ENCODE peak calls at places on chromosomes 13 and 19, in seven cellular contexts. A is hepatocyte, B is cardiac fibroblast, D is fibroblast of mammary gland, G is choroid plexus epithelial cell, T is astrocyte of the spinal cord, Z is ascending aorta. L is an unnamed sample.
A peak's percentile ranks its signal among the peaks of the same experiment; 100 is the strongest.

GRCh38 chr19:48636859-48637448 is at the start of gene DBP:
- DNase-seq in T (no peak), D (no peak), B (no peak), G (no peak), A (peak; percentile 67), Z (peak; percentile 81), L (no peak)

GRCh38 chr19:3095375-3096191 is 1.4 kb downstream of the GNA11 start:
- DNase-seq in Z (no peak), B (no peak), A (peak; percentile 64), G (no peak), D (no peak), T (no peak), L (no peak)

GRCh38 chr13:98576215-98576945 is 527 bp downstream of the STK24 start:
- DNase-seq in G (no peak), A (peak; percentile 72), T (no peak), D (no peak), Z (peak; percentile 71), B (peak; percentile 34), L (no peak)

GRCh38 chr19:3365093-3365446 is 1.3 kb upstream of the NFIC start:
- DNase-seq in T (no peak), B (no peak), A (no peak), D (no peak), G (no peak), Z (no peak), L (no peak)

GRCh38 chr19:17755977-17756670 is 4.8 kb downstream of the FCHO1 start:
- DNase-seq in G (peak; percentile 80), Z (no peak), D (peak; percentile 32), B (peak; percentile 47), A (peak; percentile 49), T (peak; percentile 39), L (no peak)

GRCh38 chr19:29771708-29772415 is 39.9 kb upstream of the CCNE1 start:
- DNase-seq in A (peak; percentile 85), B (peak; percentile 57), D (peak; percentile 48), G (peak; percentile 65), T (peak; percentile 22), Z (no peak), L (no peak)

GRCh38 chr13:29991343-29991742 is 140.9 kb upstream of the UBL3 start:
- DNase-seq in G (peak; percentile 28), D (peak; percentile 95), T (peak; percentile 92), Z (no peak), A (no peak), B (peak; percentile 76), L (peak; percentile 91)

GRCh38 chr13:103188688-103189326 is 122.6 kb upstream of the SLC10A2 start:
- DNase-seq in T (peak; percentile 64), A (peak; percentile 47), G (peak; percentile 64), Z (no peak), B (peak; percentile 47), D (peak; percentile 23), L (peak; percentile 44)

GRCh38 chr19:7595466-7596133 is at the start of gene CAMSAP3:
- DNase-seq in A (peak; percentile 91), D (peak; percentile 14), G (no peak), Z (no peak), T (no peak), B (no peak), L (no peak)

GRCh38 chr19:14048439-14049153 is 13.3 kb downstream of the PALM3 start:
- DNase-seq in Z (no peak), D (peak; percentile 24), B (peak; percentile 46), T (no peak), A (peak; percentile 62), G (peak; percentile 31), L (no peak)

GRCh38 chr19:52936151-52936957 is 13.1 kb upstream of the ZNF888 start:
- DNase-seq in T (no peak), D (no peak), Z (no peak), A (peak; percentile 54), G (no peak), B (no peak), L (no peak)

GRCh38 chr19:31517466-31518180 is 168.4 kb upstream of the TSHZ3 start:
- DNase-seq in D (no peak), B (no peak), Z (no peak), G (no peak), T (no peak), A (no peak), L (no peak)

GRCh38 chr13:26053418-26053980 is 1.7 kb upstream of the SHISA2 start:
- DNase-seq in T (no peak), D (no peak), G (no peak), Z (no peak), B (no peak), A (no peak), L (no peak)

GRCh38 chr13:26052136-26052736 is 420 bp upstream of the SHISA2 start:
- DNase-seq in Z (no peak), T (no peak), A (no peak), B (no peak), D (no peak), G (no peak), L (no peak)

GRCh38 chr13:26051231-26052135 is at the start of gene SHISA2:
- DNase-seq in D (peak; percentile 17), T (peak; percentile 78), B (peak; percentile 56), G (peak; percentile 79), A (peak; percentile 77), Z (no peak), L (peak; percentile 38)

GRCh38 chr13:26048745-26049144 is 3.1 kb downstream of the SHISA2 start:
- DNase-seq in A (no peak), G (peak; percentile 32), T (no peak), Z (no peak), D (no peak), B (no peak), L (no peak)

DNA sequence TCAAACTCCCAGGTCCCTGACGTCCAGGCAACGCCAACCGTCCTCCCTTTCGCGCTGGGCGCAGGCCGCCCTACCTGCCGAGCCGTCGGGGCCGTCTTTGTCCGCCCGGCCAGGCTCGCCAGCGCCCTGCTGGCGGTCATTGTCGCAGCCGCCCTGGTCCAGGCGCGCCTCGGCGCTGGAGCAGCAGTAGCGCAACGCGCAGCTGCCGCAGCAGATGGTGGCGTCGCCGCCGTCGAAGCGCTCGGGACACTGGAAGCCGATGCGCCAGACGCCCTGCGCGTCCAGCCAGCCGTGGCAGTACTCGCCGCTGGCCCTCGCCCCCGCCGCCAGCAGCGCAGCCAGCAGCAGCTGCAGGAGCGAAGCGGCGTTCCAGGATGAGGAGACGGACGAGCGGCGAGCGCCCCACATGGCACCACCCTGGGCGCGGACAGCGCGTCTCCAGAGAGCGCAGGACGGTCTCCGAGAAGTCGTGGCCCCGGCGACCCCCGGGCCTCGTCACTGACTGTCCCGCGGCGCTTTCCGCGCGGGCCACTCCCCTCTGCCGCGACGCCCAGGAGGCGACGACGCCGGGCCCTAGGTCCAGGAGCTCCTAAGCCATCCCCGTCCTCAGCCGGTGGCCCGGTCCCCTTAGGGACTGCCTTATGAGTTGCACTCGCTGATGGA is 1.1 kb downstream of the SHISA2 start:
- DNase-seq in A (peak; percentile 45), B (peak; percentile 26), Z (no peak), G (peak; percentile 47), T (peak; percentile 46), D (no peak), L (no peak)
- H3K4me3 ChIP-seq in A (peak overlapping the region; percentile 54), B (no peak overlapping the region), Z (peak overlapping the region; percentile 51), G (peak overlapping the region; percentile 60), T (peak overlapping the region; percentile 44), D (no peak overlapping the region), L (peak overlapping the region; percentile 59)

DNA sequence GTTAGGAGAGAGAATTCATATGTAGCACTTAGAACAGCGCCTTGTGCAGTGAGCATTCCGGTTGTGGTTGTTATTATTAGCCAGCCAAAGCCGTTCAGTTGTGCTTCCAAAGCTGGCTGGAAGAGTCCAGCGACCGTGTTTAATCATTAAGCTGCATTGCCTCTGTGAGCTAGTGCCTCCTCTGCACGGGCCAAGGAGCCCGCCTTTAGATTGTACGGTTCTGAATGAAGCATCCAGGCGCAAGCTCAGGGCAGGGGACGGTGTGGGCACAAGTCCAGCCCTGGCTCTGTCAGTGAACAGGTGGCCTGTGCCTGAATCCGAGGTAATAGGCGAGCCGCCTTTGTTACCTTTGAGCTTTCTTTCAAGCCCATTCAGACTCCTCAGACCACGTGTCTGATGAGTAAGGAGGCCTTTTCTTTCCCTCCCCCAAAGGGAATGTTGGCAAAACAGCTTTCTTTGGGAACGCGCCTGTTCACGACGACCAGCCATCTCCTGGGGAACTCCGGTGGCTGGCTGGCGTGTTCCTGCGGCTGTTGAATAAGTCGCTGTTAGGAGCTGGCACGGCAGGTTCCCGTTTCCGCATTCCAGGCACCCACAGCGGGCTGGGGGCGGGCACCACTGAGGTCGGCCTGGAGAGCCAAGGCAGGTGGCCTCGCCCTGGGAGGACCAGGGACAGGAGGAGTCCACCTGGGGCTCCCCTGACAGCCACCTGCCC is 25.1 kb downstream of the SIPA1L3 start:
- DNase-seq in D (peak; percentile 54), Z (peak; percentile 77), T (peak; percentile 78), G (peak; percentile 67), B (peak; percentile 51), A (peak; percentile 88), L (peak; percentile 67)
- TF ChIP-seq CTCF in D (no peak), Z (no peak), T (peak; percentile 26), G (peak; percentile 28), B (no peak), A (no peak), L (peak; percentile 38)

GRCh38 chr13:99659234-99659633 is 158.0 kb downstream of the TM9SF2 start:
- DNase-seq in A (no peak), T (no peak), D (no peak), B (no peak), G (no peak), Z (no peak), L (no peak)

GRCh38 chr13:99658266-99658991 is 157.2 kb downstream of the TM9SF2 start:
- DNase-seq in Z (peak; percentile 66), G (peak; percentile 86), A (peak; percentile 73), B (peak; percentile 68), D (peak; percentile 69), T (peak; percentile 82), L (peak; percentile 69)

GRCh38 chr13:99661791-99662190 is 160.5 kb downstream of the TM9SF2 start:
- DNase-seq in B (no peak), A (no peak), Z (no peak), G (no peak), D (no peak), T (no peak), L (no peak)

GRCh38 chr13:99657848-99658265 is 156.6 kb downstream of the TM9SF2 start:
- DNase-seq in B (peak; percentile 27), G (peak; percentile 43), A (peak; percentile 40), D (peak; percentile 29), Z (no peak), T (peak; percentile 54), L (no peak)

GRCh38 chr13:99660101-99660500 is 158.8 kb downstream of the TM9SF2 start:
- DNase-seq in A (no peak), D (no peak), T (no peak), Z (no peak), G (no peak), B (no peak), L (no peak)
- H3K4me3 ChIP-seq in A (no peak overlapping the region), D (no peak overlapping the region), T (no peak overlapping the region), Z (no peak overlapping the region), G (no peak overlapping the region), B (no peak overlapping the region), L (no peak overlapping the region)

GRCh38 chr19:34662919-34663318 is 14.0 kb downstream of the SCGB2B2 start:
- DNase-seq in T (no peak), Z (no peak), B (peak; percentile 22), A (no peak), D (peak; percentile 25), G (peak; percentile 33), L (no peak)
- TF ChIP-seq CTCF in T (no peak), Z (no peak), B (peak; percentile 33), A (no peak), D (peak; percentile 22), G (peak; percentile 47), L (no peak)

GRCh38 chr19:58570770-58571574 is 2.2 kb downstream of the MZF1 start:
- DNase-seq in Z (no peak), T (no peak), A (peak; percentile 10), G (no peak), D (no peak), B (no peak), L (no peak)
- H3K4me3 ChIP-seq in Z (no peak overlapping the region), T (no peak overlapping the region), A (no peak overlapping the region), G (no peak overlapping the region), D (no peak overlapping the region), B (no peak overlapping the region), L (no peak overlapping the region)